ENCODE peak calls at places on chromosomes 13 and 19, in seven cellular contexts. H is astrocyte of the spinal cord; G is NCI-H2081; R is activated naive CD8-positive, alpha-beta T cell treated with anti-CD3 and anti-CD28 coated beads, Interleukin-2, amount 50 U/mL, for 24 hours; C is MV-4-11; E is central memory CD8-positive, alpha-beta T cell; O is globus pallidus. U is an unnamed sample.

GRCh38 chr19:48108997-48109782 is 1.4 kb downstream of the PLA2G4C start:
- DNase-seq in H (no peak), G (no peak), R (no peak), C (no peak), E (no peak), O (no peak), U (no peak)

GRCh38 chr19:35087393-35087792 is 28.2 kb upstream of the FXYD3 start:
- DNase-seq in H (no peak), G (no peak), R (no peak), C (no peak), E (no peak), O (no peak), U (no peak)

GRCh38 chr13:37621811-37622361 is 23.3 kb upstream of the POSTN start:
- DNase-seq in H (peak), G (no peak), R (no peak), C (no peak), E (no peak), O (no peak), U (no peak)

GRCh38 chr13:113548171-113548641 is 36.3 kb upstream of the TFDP1 start:
- DNase-seq in H (peak), G (no peak), R (no peak), C (no peak), E (no peak), O (peak), U (peak)

GRCh38 chr19:4473708-4474503 is 1.8 kb downstream of the HDGFL2 start:
- DNase-seq in H (no peak), G (no peak), R (no peak), C (no peak), E (no peak), O (no peak), U (peak)

GRCh38 chr19:46239193-46239767 is 9.7 kb downstream of the IGFL1 start:
- DNase-seq in H (no peak), G (no peak), R (no peak), C (no peak), E (no peak), O (no peak), U (no peak)

GRCh38 chr13:44906230-44906629 is 83.0 kb downstream of the NUFIP1 start:
- DNase-seq in H (no peak), G (no peak), R (no peak), C (no peak), E (no peak), O (no peak), U (no peak)

GRCh38 chr13:28219408-28220099 is 81.2 kb downstream of the PAN3 start:
- DNase-seq in H (no peak), G (no peak), R (no peak), C (no peak), E (no peak), O (no peak), U (no peak)

GRCh38 chr13:40779049-40779448 is 8.1 kb upstream of the MRPS31 start:
- DNase-seq in H (no peak), G (no peak), R (no peak), C (no peak), E (no peak), O (no peak), U (no peak)

GRCh38 chr19:17757125-17757524 is 5.8 kb downstream of the FCHO1 start:
- DNase-seq in H (peak), G (peak), R (no peak), C (no peak), E (no peak), O (peak), U (peak)

GRCh38 chr19:17340871-17341357 is 3.6 kb downstream of the GTPBP3 start:
- DNase-seq in H (no peak), G (no peak), R (no peak), C (no peak), E (no peak), O (no peak), U (no peak)

GRCh38 chr19:49801966-49802661 is 11.0 kb downstream of the FUZ start:
- DNase-seq in H (peak), G (peak), R (no peak), C (no peak), E (no peak), O (peak), U (peak)

GRCh38 chr13:111494641-111495040 is 174.2 kb downstream of the TEX29 start:
- DNase-seq in H (no peak), G (no peak), R (no peak), C (no peak), E (no peak), O (no peak), U (no peak)

GRCh38 chr19:18939922-18940775 is 868 bp downstream of the HOMER3 start:
- DNase-seq in H (peak), G (no peak), R (peak), C (no peak), E (no peak), O (peak), U (no peak)

GRCh38 chr13:109608032-109608431 is 178.4 kb downstream of the IRS2 start:
- DNase-seq in H (no peak), G (no peak), R (no peak), C (no peak), E (no peak), O (no peak), U (no peak)

GRCh38 chr13:40101708-40102359 is 446.4 kb downstream of the COG6 start:
- DNase-seq in H (no peak), G (no peak), R (peak), C (peak), E (no peak), O (no peak), U (no peak)

U was measured in D341Med.